ENCODE peak calls at places on chromosomes 16 and 17, in four cellular contexts. Q is hepatocyte, I is fibroblast of lung, M is thoracic aorta. K is an unnamed sample.
A peak's percentile ranks its signal among the peaks of the same experiment; 100 is the strongest.

GRCh38 chr17:16986391-16986790 is 14.5 kb upstream of the TNFRSF13B start:
- DNase-seq in M (no peak), Q (peak; percentile 31), I (no peak), K (peak; percentile 60)

GRCh38 chr16:69179255-69180010 is 7.5 kb upstream of the SNTB2 start:
- DNase-seq in I (peak; percentile 99), Q (peak; percentile 32), M (peak; percentile 59), K (no peak)

GRCh38 chr17:55332296-55333041 is 67.7 kb downstream of the HLF start:
- DNase-seq in Q (no peak), I (no peak), M (no peak), K (no peak)

GRCh38 chr16:88548131-88548874 is 21.9 kb upstream of the ZC3H18 start:
- DNase-seq in M (no peak), Q (no peak), I (no peak), K (no peak)

GRCh38 chr16:66649636-66650205 is 45.2 kb downstream of the CMTM3 start:
- DNase-seq in I (no peak), M (no peak), Q (peak; percentile 20), K (peak; percentile 35)

GRCh38 chr17:2124391-2124790 is 69.5 kb downstream of the HIC1 start:
- DNase-seq in Q (no peak), I (no peak), M (no peak), K (no peak)

GRCh38 chr17:74280093-74280513 is 6.1 kb downstream of the DNAI2 start:
- DNase-seq in I (no peak), M (no peak), Q (peak; percentile 32), K (no peak)

GRCh38 chr16:89155184-89155679 is 16.3 kb upstream of the CDH15 start:
- DNase-seq in I (peak; percentile 87), M (peak; percentile 18), Q (peak; percentile 67), K (no peak)

GRCh38 chr16:88721815-88722755 is 15.8 kb downstream of the CTU2 start:
- DNase-seq in M (no peak), Q (no peak), I (no peak), K (no peak)

GRCh38 chr16:48383204-48383876 is 1.9 kb downstream of the SIAH1 start:
- DNase-seq in M (no peak), Q (no peak), I (peak; percentile 79), K (no peak)

GRCh38 chr16:75116081-75116910 is at the start of gene LDHD:
- DNase-seq in M (peak; percentile 59), Q (peak; percentile 78), I (peak; percentile 56), K (no peak)

GRCh38 chr16:2815299-2815771 is 1.7 kb upstream of the PRSS21 start:
- DNase-seq in Q (no peak), M (no peak), I (no peak), K (no peak)

GRCh38 chr17:67474081-67474661 is 97.1 kb downstream of the PITPNC1 start:
- DNase-seq in I (peak; percentile 72), M (no peak), Q (no peak), K (no peak)

GRCh38 chr17:8846768-8847211 is 20.7 kb downstream of the PIK3R6 start:
- DNase-seq in M (no peak), Q (peak; percentile 45), I (peak; percentile 18), K (peak; percentile 42)

GRCh38 chr16:74141015-74141414 is 155.6 kb upstream of the PSMD7 start:
- DNase-seq in M (no peak), I (no peak), Q (no peak), K (no peak)

GRCh38 chr16:84082110-84082509 is 34.6 kb downstream of the MBTPS1 start:
- DNase-seq in M (no peak), I (no peak), Q (no peak), K (no peak)

GRCh38 chr16:77669057-77669456 is 53.3 kb upstream of the NUDT7 start:
- DNase-seq in M (no peak), Q (no peak), I (no peak), K (no peak)

GRCh38 chr16:72013888-72014538 is 5.5 kb downstream of the DHODH start:
- DNase-seq in I (no peak), Q (no peak), M (no peak), K (no peak)

GRCh38 chr17:79819085-79819484 is 20.2 kb downstream of the CBX4 start:
- DNase-seq in M (no peak), Q (no peak), I (no peak), K (no peak)

GRCh38 chr16:58028541-58029070 is 3.1 kb downstream of the MMP15 start:
- DNase-seq in I (no peak), Q (no peak), M (no peak), K (no peak)

GRCh38 chr17:74521701-74522201 is 9.5 kb downstream of the CD300LB start:
- DNase-seq in Q (no peak), M (no peak), I (no peak), K (no peak)

GRCh38 chr17:51487947-51488346 is 227.6 kb downstream of the UTP18 start:
- DNase-seq in Q (peak; percentile 10), M (no peak), I (no peak), K (peak; percentile 66)

DNA sequence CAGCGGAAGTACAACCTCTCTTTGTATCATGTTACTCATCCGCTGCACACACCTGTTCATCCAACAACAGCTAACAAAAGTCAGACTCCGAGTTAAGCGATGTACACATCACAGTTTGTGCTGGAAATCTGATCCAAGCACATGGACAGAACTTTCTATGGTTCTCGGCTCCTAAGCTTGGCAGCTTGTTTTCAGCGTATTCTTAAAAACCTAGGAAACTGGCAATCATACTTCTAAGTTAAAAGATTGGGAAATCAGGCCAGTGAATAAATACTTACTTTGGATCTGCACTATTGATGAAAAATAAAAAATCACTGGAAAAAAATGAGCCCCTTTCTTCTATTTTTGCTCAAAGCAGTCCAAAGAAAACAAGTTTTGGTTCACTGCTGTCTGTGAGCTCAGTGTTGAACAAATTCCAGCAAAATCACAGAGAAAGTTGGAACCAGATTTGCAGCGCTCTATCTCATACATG is 71.4 kb upstream of the CREBBP start:
- DNase-seq in M (no peak), Q (no peak), I (peak; percentile 64), K (no peak)
- H3K27ac ChIP-seq in M (peak overlapping the region; percentile 92), Q (peak overlapping the region; percentile 38), I (peak overlapping the region; percentile 98), K (no peak overlapping the region)

GRCh38 chr16:53355064-53355463 is 79.2 kb upstream of the RBL2 start:
- DNase-seq in Q (no peak), I (no peak), M (no peak), K (no peak)

GRCh38 chr16:53357208-53357586 is 77.1 kb upstream of the RBL2 start:
- DNase-seq in M (no peak), Q (no peak), I (no peak), K (no peak)

GRCh38 chr16:53357955-53358354 is 76.3 kb upstream of the RBL2 start:
- DNase-seq in M (no peak), I (no peak), Q (no peak), K (no peak)

GRCh38 chr16:53358884-53359283 is 75.4 kb upstream of the RBL2 start:
- DNase-seq in M (no peak), Q (no peak), I (no peak), K (no peak)

DNA sequence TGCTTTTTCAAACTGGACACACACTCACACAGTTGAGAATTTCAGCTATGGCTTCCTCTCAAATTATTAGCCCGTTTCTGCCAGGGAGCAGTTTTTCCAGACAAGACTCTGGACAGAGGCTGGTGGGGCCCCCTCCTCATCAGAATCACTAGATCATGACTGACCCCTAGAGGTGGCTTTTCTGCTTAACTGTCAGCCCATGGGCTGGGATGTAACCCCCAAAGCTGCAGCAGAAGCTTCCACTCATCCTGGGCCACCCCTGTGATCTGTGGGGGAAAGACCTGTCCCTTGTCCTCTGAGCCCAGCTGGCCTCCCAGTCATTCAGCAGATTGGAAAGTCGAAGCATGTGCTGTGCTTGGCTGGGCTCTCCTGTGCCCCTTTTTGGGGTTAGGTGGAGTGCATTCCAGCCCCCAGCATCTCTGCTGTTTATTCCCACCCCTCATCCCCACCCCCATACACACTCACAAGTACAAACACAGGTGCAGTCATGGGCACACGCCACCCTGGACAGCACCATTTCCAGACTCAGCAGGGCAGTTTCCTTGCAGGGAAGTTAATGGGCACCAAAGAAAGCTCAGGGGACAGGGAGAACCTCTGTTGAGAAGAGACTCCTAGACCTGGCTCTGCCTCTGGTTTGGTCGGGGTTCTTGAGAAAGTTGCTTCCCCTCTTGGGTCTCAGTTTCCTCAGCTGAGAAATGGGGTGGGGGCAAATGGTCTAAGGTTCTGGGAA is 77.6 kb upstream of the RBL2 start:
- DNase-seq in Q (no peak), M (no peak), I (no peak), K (peak; percentile 28)
- TF ChIP-seq CTCF in Q (no peak), M (no peak), I (no peak), K (peak; percentile 48)

DNA sequence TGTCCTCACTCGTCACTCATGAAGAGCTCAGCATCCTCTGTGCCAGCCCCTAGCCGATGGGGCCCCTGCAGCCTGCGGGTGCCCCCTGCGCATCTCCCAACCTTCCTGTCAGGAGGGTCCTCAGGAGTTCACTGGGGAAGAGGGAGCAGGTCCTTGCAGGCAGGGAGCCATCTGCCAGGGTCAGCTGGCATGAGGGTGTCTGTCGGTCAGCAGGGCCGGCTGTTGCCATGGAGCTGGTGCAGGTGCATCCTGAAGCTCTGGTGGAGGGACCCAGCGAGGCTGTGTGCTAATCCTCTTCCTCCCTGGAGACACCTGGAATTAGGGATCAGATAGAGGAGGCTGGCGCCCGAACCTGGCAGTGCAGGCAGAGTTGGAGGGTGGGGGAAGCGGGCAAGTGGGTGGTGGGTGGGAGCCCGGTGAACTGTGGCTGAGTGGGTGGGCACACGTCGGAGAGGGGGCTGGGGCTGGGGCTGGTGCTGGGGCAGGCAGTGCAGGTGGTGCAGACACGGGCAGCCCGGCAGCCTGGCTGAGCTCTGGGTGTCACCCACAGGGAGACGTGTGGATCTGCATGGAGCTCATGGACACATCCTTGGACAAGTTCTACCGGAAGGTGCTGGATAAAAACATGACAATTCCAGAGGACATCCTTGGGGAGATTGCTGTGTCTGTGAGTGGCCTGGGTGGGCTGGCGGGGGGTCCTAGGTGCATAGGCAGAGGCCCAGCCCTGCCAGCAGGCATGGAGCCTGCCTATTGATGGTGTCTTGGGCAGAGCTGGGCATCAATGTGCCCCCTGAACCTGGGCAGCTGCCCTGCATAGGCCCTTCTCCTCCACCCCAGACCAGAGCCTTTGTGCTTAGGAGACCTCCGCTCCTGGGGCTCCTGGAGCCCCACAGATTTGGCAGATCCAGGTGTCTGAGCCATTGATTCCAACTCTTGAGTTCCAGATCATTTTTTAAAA is 17.4 kb downstream of the MAP2K3 start:
- DNase-seq in Q (no peak), I (no peak), M (no peak), K (no peak)
- H3K9me3 ChIP-seq in Q (no peaks in the 10 kb centered on the region), I (no peaks in the 10 kb centered on the region), M (no peaks in the 10 kb centered on the region), K (no peaks in the 10 kb centered on the region)

DNA sequence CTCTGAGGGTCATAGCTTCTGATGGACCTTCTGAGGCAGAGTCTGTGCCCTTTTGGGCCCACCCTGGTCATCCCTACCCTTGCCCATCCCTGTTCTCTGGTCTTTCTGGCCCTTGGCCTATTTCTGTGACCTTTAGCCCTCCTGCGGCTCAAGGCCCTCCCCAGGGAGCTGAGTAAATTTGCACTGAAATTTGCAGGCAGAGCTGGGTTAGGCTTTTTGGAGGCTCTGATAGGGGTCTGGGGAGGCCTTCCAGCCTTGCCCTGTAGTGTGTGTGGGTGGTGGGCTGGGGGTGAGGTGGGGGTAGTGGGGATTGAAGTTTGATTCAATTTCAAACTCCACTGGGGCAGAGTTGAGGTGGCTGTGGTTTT is 17.8 kb downstream of the RARA start:
- DNase-seq in Q (no peak), I (no peak), M (no peak), K (no peak)
- H3K27ac ChIP-seq in Q (no peak overlapping the region), I (no peak overlapping the region), M (peak overlapping the region; percentile 60), K (no peak overlapping the region)

GRCh38 chr17:4287710-4288109 is 23.9 kb upstream of the ANKFY1 start:
- DNase-seq in M (no peak), Q (no peak), I (no peak), K (no peak)
- TF ChIP-seq CTCF in M (no peak), Q (no peak), I (no peak), K (no peak)

DNA sequence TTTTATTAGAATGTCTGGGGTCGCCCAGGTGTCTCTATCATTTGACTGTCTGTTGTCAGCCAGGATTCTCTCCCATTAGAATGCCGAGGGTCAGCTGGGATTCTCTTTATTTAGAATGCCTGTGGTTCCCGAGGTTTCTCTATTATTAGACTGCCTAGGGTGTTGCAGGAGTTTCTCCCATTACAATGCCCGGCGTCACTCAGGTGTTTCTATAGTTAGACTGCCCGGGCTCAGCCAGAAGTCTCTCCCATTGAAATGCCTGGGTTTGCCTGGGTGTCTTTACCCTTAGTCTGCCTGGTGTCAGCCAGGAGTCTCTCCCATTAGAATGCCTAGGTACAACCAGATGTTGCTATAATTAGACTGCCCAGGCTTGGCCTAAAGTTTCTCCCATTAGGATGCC is 2252.0 kb downstream of the TP53TG3F start:
- DNase-seq in Q (no peak), M (no peak), I (no peak), K (no peak)
- H3K9me3 ChIP-seq in Q (peaks cover 12% of the 10 kb centered on the region), M (peaks cover 16% of the 10 kb centered on the region), I (no peaks in the 10 kb centered on the region), K (peaks cover 4% of the 10 kb centered on the region)